ENCODE peak calls at places on chromosomes 11 and 22, in eight cellular contexts. M is right atrium auricular region, Y is HCT116, H is IMR-90, Z is OCI-LY7, V is ovary, K is fibroblast of lung, P is left lung. S is an unnamed sample. For H3K4me1, the result is how much of the 10 kb centered on the place peaks cover.

GRCh38 chr11:134068829-134069425 is at the start of gene JAM3:
- DNase-seq in M (peak), Z (peak), V (peak), K (peak), P (peak), H (peak), Y (no peak), S (no peak)

GRCh38 chr11:110738641-110739040 is 26.4 kb upstream of the ARHGAP20 start:
- DNase-seq in M (no peak), Y (no peak), K (no peak), H (no peak), Z (no peak), V (no peak), P (no peak), S (no peak)

GRCh38 chr11:70788247-70789022 is 390.1 kb downstream of the CTTN start:
- DNase-seq in P (no peak), K (peak), Z (no peak), H (peak), M (no peak), Y (peak), V (no peak), S (peak)

GRCh38 chr11:74932169-74932568 is 16.7 kb downstream of the XRRA1 start:
- DNase-seq in M (no peak), H (peak), K (peak), Z (no peak), P (no peak), V (no peak), Y (no peak), S (no peak)

GRCh38 chr11:17760102-17761029 is 25.8 kb downstream of the KCNC1 start:
- DNase-seq in M (no peak), Y (peak), Z (peak), H (peak), K (peak), P (no peak), V (no peak), S (no peak)

GRCh38 chr11:92413757-92414513 is 189.3 kb downstream of the FAT3 start:
- DNase-seq in P (no peak), Z (no peak), M (no peak), K (no peak), H (no peak), Y (no peak), V (no peak), S (no peak)

GRCh38 chr11:74092425-74092824 is 78.4 kb downstream of the C2CD3 start:
- DNase-seq in V (no peak), Z (no peak), Y (no peak), P (no peak), K (no peak), H (no peak), M (no peak), S (no peak)

GRCh38 chr11:121207485-121208115 is 85.0 kb upstream of the SC5D start:
- DNase-seq in M (no peak), K (peak), Y (no peak), P (no peak), H (no peak), V (no peak), Z (no peak), S (no peak)

GRCh38 chr11:46541593-46542371 is 52.0 kb downstream of the AMBRA1 start:
- DNase-seq in Y (no peak), V (no peak), Z (no peak), P (peak), H (no peak), M (no peak), K (no peak), S (no peak)

GRCh38 chr22:36236338-36237319 is 2.7 kb downstream of the APOL2 start:
- DNase-seq in Z (no peak), M (no peak), P (no peak), H (no peak), Y (no peak), V (no peak), K (no peak), S (no peak)

GRCh38 chr22:36239150-36239400 is 252 bp downstream of the APOL2 start:
- DNase-seq in Y (no peak), V (no peak), K (no peak), M (no peak), H (no peak), Z (no peak), P (no peak), S (no peak)

GRCh38 chr22:36237462-36238347 is 1.6 kb downstream of the APOL2 start:
- DNase-seq in H (no peak), V (no peak), Z (peak), Y (no peak), M (no peak), K (peak), P (no peak), S (no peak)

GRCh38 chr22:36238348-36239149 is 778 bp downstream of the APOL2 start:
- DNase-seq in Y (no peak), Z (peak), M (no peak), K (peak), P (no peak), V (no peak), H (no peak), S (no peak)

DNA sequence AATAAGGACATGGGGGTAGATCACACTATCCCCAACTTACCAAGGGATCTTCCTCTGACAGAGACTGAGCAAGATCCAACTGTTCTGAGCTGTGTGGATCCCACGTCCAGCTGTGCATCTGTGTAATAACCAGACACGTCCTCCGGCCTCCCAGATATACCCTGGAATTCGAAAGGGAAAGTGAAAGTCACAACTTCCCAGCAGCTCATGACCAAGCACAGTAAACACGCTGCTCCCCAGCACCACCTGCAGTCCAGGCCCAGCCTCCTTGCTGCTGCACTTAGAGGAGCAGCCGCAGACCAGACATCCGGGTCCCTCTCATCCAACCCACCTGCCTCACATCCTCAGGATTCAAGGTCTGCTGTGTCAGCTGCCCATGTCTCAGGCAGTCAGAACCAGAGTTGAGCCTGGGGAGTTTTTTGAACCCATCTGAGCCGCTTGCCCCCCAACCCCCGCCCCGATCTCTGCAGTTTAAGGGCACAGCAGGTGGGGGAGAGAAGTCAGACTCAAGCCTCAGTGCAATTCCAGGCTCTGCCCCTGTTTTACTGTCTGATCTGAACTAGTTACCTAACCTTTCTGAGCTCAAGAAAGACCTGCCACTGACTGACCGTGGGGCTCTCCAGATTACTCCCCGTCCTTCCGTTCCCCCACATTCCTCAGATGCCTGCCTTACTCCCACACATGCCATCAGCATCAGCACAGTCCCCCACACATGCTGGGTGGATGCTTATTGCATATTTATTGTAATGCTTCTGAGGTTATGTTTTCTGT is at the start of gene APOL2:
- DNase-seq in M (peak), K (peak), Z (peak), Y (peak), P (peak), V (peak), H (peak), S (peak)
- H3K27ac ChIP-seq in M (peak), K (peak), Z (peak), Y (peak), P (peak), V (peak), H (peak), S (peak)

DNA sequence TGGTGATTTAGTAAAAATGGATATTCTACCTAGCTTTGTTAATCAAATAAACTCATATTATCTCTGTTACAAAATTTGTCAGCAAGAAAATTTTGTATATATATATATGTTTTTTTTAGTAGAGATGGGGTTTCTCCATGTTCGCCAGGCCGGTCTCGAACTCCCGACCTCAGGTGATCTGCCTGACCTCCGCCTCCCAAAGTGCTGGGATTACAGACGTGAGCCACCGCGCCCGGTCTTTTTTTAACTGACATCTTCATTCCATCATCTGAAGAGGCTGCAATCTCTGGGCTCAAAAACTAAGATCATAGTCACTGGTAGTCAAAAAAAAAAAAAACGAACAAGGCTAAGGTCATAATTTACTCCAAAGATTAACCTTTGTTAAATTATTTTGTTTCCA is 5.3 kb upstream of the KLHDC7B start:
- DNase-seq in Y (no peak), Z (no peak), V (no peak), M (no peak), H (no peak), P (no peak), K (no peak), S (no peak)
- H3K4me1 ChIP-seq in Y (under half), Z (half or more), V (under half), M (under half), H (under half), P (under half), K (under half), S (under half)

DNA sequence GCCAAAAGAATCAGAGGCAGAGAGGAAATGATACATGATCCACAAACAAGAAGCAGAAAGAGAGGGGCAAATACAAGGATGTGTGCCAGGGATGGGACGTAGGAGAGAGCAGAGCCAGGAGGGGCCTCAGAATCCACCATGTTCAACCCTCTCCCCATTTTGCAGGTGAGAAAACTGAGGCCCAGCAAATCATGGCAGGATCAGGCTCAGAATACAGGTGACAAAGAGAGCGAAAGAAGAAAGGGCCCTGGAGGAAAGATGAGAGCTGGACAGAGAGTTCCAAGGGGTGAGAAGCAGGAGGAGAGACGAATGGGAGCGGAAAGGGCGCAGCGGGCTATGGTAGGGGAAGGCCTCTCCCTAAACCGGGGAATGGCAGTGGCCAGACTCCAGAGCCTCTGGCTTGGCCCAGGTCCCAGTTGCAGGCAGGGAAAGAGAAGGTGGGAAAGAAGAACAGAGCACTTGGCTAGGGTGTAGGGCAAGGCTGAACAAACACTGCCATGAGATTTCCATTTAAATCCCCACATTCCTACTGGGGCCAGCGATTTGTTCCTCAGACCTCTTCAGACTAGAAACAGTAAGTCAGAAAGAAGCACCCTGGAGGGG is 44.4 kb upstream of the TSKU start:
- DNase-seq in V (no peak), M (no peak), K (no peak), H (no peak), Y (no peak), Z (no peak), P (no peak), S (no peak)
- TF ChIP-seq CTCF in V (no peak), M (no peak), K (no peak), H (no peak), Y (no peak), Z (no peak), P (no peak), S (no peak)

GRCh38 chr22:30262917-30263741 is 3.5 kb downstream of the OSM start:
- DNase-seq in M (peak), P (peak), V (peak), K (peak), Z (peak), Y (no peak), H (peak), S (no peak)
- H3K27ac ChIP-seq in M (no peak), P (peak), V (no peak), K (no peak), Z (no peak), Y (no peak), H (no peak), S (no peak)

DNA sequence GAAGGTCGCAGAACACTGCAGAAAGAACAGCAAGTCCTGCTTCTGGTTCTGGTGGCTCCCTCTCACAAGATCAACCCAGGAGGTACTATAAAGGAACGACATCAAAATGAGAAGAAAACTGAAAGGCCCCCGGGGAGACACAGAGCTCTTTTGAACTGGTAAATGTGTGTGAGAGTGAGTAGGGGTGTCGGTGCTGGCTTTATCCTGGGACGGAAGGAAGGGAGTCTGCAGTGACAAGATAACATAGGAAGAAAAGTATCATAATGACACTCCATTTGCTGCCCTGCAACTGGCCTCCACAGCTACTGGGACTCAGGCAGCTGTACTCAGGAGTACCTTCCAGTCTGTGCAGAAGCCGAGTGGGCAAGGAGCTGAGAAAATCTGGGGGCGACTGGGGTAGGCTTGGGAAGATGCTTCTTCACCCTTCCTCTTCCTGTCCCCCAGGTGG is 60.9 kb downstream of the ENTHD1 start:
- DNase-seq in Y (no peak), P (no peak), M (no peak), K (no peak), V (no peak), Z (no peak), H (no peak), S (no peak)
- H3K4me1 ChIP-seq in Y (under half), P (under half), M (under half), K (under half), V (under half), Z (under half), H (under half), S (under half)

DNA sequence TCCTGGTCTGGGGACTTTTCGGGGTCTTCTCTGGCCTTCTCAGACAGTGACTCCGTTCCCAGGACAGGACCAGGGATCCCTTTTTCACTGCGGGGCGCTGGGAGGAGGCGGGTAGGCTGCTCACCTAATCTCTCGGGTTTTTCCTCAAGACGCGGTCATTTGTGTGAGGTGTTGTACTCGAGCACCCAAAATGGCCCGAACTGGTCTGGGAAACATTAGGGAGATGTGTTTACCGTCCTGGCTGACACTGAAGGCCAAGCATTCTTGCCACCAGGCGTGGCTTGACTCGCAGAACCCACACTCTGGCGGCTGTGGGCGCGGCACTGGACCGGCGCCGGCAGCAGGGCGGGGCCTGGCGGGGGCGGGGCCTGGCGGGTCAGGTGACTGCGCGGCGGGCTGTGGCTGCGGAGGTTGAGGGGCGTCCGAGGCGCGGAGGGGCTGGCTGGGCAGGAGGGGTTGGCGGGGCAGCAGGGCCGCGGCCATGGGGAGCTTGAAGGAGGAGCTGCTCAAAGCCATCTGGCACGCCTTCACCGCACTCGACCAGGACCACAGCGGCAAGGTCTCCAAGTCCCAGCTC is at the start of gene SWAP70:
- DNase-seq in V (peak), Z (peak), M (peak), P (peak), Y (peak), H (peak), K (peak), S (peak)
- TF ChIP-seq CTCF in V (peak), Z (no peak), M (peak), P (peak), Y (peak), H (peak), K (peak), S (peak)

DNA sequence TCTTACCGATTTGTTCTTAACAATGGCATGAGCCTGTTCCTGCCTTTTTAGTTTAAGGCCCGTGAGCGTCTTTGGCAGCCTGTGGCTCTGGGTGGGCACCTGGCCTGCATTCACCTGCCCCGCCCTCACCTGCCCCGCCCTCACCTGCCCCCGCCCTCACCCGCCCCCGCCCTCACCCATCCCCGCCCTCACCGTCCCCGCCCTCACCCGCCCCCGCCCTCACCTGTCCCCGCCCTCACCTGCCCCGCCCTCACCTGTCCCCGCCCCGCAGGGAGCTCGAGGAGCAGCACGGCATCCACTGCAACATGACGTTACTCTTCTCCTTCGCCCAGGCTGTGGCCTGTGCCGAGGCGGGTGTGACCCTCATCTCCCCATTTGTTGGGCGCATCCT is 14.2 kb downstream of the GATD1 start:
- DNase-seq in V (no peak), Y (no peak), K (no peak), H (no peak), P (no peak), Z (no peak), M (no peak), S (no peak)
- H3K27ac ChIP-seq in V (no peak), Y (peak), K (peak), H (no peak), P (peak), Z (no peak), M (no peak), S (no peak)

GRCh38 chr11:69298778-69299461 is 5.0 kb downstream of the MYEOV start:
- DNase-seq in H (peak), Z (no peak), M (no peak), V (no peak), Y (no peak), K (no peak), P (no peak), S (no peak)
- H3K4me1 ChIP-seq in H (half or more), Z (half or more), M (under half), V (under half), Y (half or more), K (half or more), P (under half), S (under half)

GRCh38 chr22:25779426-25779825 is 37.4 kb downstream of the MYO18B start:
- DNase-seq in K (no peak), Z (no peak), Y (no peak), H (no peak), M (no peak), V (no peak), P (no peak), S (no peak)

GRCh38 chr22:25779890-25780289 is 37.9 kb downstream of the MYO18B start:
- DNase-seq in Y (no peak), K (no peak), P (no peak), Z (no peak), M (no peak), H (no peak), V (no peak), S (no peak)

GRCh38 chr22:25777411-25777810 is 35.4 kb downstream of the MYO18B start:
- DNase-seq in H (no peak), K (no peak), V (no peak), M (no peak), P (no peak), Y (no peak), Z (no peak), S (no peak)

GRCh38 chr22:25775501-25775900 is 33.5 kb downstream of the MYO18B start:
- DNase-seq in K (peak), M (no peak), P (no peak), Z (no peak), V (no peak), Y (no peak), H (peak), S (no peak)

GRCh38 chr22:25777870-25778269 is 35.9 kb downstream of the MYO18B start:
- DNase-seq in Y (peak), K (peak), V (no peak), H (peak), P (no peak), Z (peak), M (no peak), S (peak)
- TF ChIP-seq CTCF in Y (peak), K (peak), V (no peak), H (peak), P (no peak), Z (peak), M (peak), S (peak)